ENCODE peak calls at places on chromosome 18, in four cellular contexts. One of them, this sample, is unnamed.

GRCh38 chr18:53843113-53843512 is 381.4 kb downstream of the MBD2 start:
- DNase-seq in right cardiac atrium: no peak
- DNase-seq in ovary: no peak
- DNase-seq in neural progenitor cell: no peak
- DNase-seq in this sample: no peak

GRCh38 chr18:66377291-66377690 is 226.6 kb downstream of the CDH19 start:
- DNase-seq in right cardiac atrium: no peak
- DNase-seq in ovary: no peak
- DNase-seq in neural progenitor cell: no peak
- DNase-seq in this sample: no peak

GRCh38 chr18:63071566-63072175 is 247.9 kb downstream of the BCL2 start:
- DNase-seq in right cardiac atrium: no peak
- DNase-seq in ovary: no peak
- DNase-seq in neural progenitor cell: no peak
- DNase-seq in this sample: no peak

GRCh38 chr18:51463483-51464136 is 266.1 kb upstream of the MEX3C start:
- DNase-seq in right cardiac atrium: no peak
- DNase-seq in ovary: no peak
- DNase-seq in neural progenitor cell: no peak
- DNase-seq in this sample: no peak

GRCh38 chr18:67651438-67651837 is 134.9 kb upstream of the DSEL start:
- DNase-seq in right cardiac atrium: peak; percentile 37
- DNase-seq in ovary: no peak
- DNase-seq in neural progenitor cell: no peak
- DNase-seq in this sample: no peak

GRCh38 chr18:21656402-21656801 is 44.3 kb downstream of the SNRPD1 start:
- DNase-seq in right cardiac atrium: no peak
- DNase-seq in ovary: no peak
- DNase-seq in neural progenitor cell: no peak
- DNase-seq in this sample: no peak

GRCh38 chr18:79681484-79682387 is 2.1 kb downstream of the CTDP1 start:
- DNase-seq in right cardiac atrium: no peak
- DNase-seq in ovary: no peak
- DNase-seq in neural progenitor cell: no peak
- DNase-seq in this sample: no peak

GRCh38 chr18:37705016-37705415 is 139.4 kb upstream of the CELF4 start:
- DNase-seq in right cardiac atrium: no peak
- DNase-seq in ovary: no peak
- DNase-seq in neural progenitor cell: peak; percentile 32
- DNase-seq in this sample: no peak

GRCh38 chr18:56377161-56377560 is 261.2 kb downstream of the TXNL1 start:
- DNase-seq in right cardiac atrium: no peak
- DNase-seq in ovary: no peak
- DNase-seq in neural progenitor cell: no peak
- DNase-seq in this sample: no peak

GRCh38 chr18:56107821-56108485 is 520.0 kb upstream of the TCF4 start:
- DNase-seq in right cardiac atrium: no peak
- DNase-seq in ovary: no peak
- DNase-seq in neural progenitor cell: no peak
- DNase-seq in this sample: no peak

DNA sequence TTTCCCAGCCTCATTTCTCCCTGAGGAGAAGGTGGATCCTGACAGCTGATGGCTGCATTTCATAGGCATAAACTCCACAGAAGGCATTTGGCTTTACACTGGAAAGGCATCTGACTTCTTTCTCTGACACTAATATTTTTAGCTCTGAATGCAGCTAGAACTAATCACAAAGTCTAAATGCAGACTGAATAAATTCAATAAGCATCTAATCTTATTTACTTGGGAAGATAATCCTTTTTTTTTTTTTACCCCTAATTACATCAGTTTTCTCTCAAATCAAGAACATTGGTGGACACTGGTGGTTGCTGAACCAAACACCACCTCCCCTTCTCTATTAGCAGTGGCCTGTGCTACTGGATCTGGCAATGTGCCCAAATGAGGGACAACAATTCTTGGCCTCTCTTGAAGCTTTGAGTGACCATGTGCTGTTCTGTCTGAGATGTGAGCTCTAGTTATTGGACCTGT is 50.9 kb upstream of the CD226 start:
- DNase-seq in right cardiac atrium: no peak
- DNase-seq in ovary: no peak
- DNase-seq in neural progenitor cell: no peak
- DNase-seq in this sample: no peak
- H3K4me1 ChIP-seq in right cardiac atrium: peaks cover 2% of the 10 kb centered on the region
- H3K4me1 ChIP-seq in ovary: no peaks in the 10 kb centered on the region
- H3K4me1 ChIP-seq in neural progenitor cell: no peaks in the 10 kb centered on the region
- H3K4me1 ChIP-seq in this sample: no peaks in the 10 kb centered on the region

GRCh38 chr18:2986150-2986865 is 26.6 kb downstream of the LPIN2 start:
- DNase-seq in right cardiac atrium: no peak
- DNase-seq in ovary: no peak
- DNase-seq in neural progenitor cell: no peak
- DNase-seq in this sample: no peak
- H3K27ac ChIP-seq in right cardiac atrium: no peak overlapping the region
- H3K27ac ChIP-seq in ovary: no peak overlapping the region
- H3K27ac ChIP-seq in neural progenitor cell: no peak overlapping the region
- H3K27ac ChIP-seq in this sample: no peak overlapping the region

DNA sequence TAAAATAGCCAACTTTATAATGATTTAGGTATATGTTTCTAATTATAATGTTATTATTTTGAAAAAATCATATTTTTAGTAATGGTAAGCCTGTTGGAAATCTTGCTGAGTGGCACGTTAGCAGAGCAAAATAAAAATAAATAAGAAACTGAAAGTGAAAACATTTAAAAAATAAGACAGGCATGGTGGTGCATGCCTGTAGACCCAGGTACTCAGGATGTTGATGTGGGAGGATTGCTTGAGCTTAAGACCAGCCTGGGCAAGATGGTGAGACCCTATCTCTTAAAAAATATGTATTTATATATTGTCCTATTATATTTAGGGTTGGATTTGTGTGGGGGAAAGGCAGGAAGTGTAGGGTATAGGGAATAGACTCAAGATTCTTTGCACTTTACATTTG is 15.8 kb upstream of the ANKRD12 start:
- DNase-seq in right cardiac atrium: no peak
- DNase-seq in ovary: no peak
- DNase-seq in neural progenitor cell: no peak
- DNase-seq in this sample: no peak
- H3K4me1 ChIP-seq in right cardiac atrium: no peaks in the 10 kb centered on the region
- H3K4me1 ChIP-seq in ovary: peaks cover 5% of the 10 kb centered on the region
- H3K4me1 ChIP-seq in neural progenitor cell: no peaks in the 10 kb centered on the region
- H3K4me1 ChIP-seq in this sample: peaks cover 71% of the 10 kb centered on the region

DNA sequence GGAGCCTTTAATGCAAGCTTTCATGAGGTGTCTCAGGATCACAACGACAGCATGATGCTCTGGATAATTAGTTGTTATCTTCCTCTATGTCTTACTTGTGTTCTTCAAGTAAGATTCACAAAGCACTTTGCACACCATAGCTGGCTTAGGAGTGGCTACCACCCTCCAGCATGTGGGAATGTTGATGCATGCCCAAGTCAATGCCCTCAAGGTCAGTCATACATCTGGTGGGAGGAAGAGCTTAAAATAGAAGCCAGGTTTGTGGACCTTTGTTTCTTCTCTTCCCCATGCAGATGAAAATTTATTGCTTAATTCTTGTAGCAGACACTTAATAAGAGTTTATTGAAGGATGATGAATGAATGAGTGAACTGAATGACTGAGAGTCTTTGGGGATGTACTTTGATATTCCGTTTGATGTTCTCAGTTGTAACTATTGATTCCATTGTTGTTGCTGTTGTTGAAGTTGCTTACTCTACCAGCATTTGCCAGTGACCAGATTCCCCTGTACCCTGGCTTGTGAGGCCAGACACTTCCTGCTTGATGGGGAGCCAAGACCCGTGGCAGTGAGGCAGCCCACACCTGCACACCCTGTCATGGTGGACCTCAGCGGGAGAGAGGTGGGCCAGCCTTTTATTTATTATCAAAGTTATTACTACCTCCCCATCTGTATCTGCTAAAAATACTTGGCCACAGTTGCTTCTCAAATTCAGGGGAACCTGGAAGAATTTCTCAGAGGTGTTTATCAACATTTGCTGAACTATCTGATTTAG is 137.8 kb downstream of the LAMA3 start:
- DNase-seq in right cardiac atrium: no peak
- DNase-seq in ovary: no peak
- DNase-seq in neural progenitor cell: no peak
- DNase-seq in this sample: no peak
- H3K27ac ChIP-seq in right cardiac atrium: peak overlapping the region; percentile 25
- H3K27ac ChIP-seq in ovary: no peak overlapping the region
- H3K27ac ChIP-seq in neural progenitor cell: no peak overlapping the region
- H3K27ac ChIP-seq in this sample: peak overlapping the region; percentile 39

DNA sequence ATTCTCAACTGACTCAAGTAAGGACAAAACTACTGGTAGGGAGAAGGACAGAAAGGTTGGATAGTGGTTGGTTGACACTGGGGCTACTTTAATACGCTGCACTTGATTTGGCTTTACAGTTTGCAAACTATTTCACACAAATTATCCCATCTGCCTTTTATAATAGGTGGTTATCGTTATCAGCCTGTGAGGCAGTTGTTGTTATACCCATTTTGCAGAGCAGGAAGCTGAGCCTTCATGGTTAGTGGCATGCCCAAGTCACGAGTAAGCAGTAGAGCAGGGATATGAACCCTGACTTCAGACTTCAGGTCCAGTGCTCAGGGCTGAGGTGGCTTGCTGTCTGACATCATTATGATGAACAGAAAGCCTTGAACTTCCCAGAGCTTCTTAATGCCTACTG is 5.3 kb downstream of the CTIF start:
- DNase-seq in right cardiac atrium: no peak
- DNase-seq in ovary: no peak
- DNase-seq in neural progenitor cell: no peak
- DNase-seq in this sample: no peak
- H3K4me1 ChIP-seq in right cardiac atrium: peaks cover 37% of the 10 kb centered on the region
- H3K4me1 ChIP-seq in ovary: peaks cover 34% of the 10 kb centered on the region
- H3K4me1 ChIP-seq in neural progenitor cell: peaks cover 38% of the 10 kb centered on the region
- H3K4me1 ChIP-seq in this sample: peaks cover 75% of the 10 kb centered on the region

GRCh38 chr18:58288922-58289797 is 245.1 kb downstream of the NEDD4L start:
- DNase-seq in right cardiac atrium: no peak
- DNase-seq in ovary: no peak
- DNase-seq in neural progenitor cell: peak; percentile 18
- DNase-seq in this sample: no peak

GRCh38 chr18:58286793-58287625 is 243.0 kb downstream of the NEDD4L start:
- DNase-seq in right cardiac atrium: no peak
- DNase-seq in ovary: no peak
- DNase-seq in neural progenitor cell: no peak
- DNase-seq in this sample: no peak

GRCh38 chr18:58285731-58286130 is 241.7 kb downstream of the NEDD4L start:
- DNase-seq in right cardiac atrium: no peak
- DNase-seq in ovary: no peak
- DNase-seq in neural progenitor cell: no peak
- DNase-seq in this sample: no peak

GRCh38 chr18:58287626-58288289 is 243.7 kb downstream of the NEDD4L start:
- DNase-seq in right cardiac atrium: no peak
- DNase-seq in ovary: no peak
- DNase-seq in neural progenitor cell: peak; percentile 17
- DNase-seq in this sample: no peak

DNA sequence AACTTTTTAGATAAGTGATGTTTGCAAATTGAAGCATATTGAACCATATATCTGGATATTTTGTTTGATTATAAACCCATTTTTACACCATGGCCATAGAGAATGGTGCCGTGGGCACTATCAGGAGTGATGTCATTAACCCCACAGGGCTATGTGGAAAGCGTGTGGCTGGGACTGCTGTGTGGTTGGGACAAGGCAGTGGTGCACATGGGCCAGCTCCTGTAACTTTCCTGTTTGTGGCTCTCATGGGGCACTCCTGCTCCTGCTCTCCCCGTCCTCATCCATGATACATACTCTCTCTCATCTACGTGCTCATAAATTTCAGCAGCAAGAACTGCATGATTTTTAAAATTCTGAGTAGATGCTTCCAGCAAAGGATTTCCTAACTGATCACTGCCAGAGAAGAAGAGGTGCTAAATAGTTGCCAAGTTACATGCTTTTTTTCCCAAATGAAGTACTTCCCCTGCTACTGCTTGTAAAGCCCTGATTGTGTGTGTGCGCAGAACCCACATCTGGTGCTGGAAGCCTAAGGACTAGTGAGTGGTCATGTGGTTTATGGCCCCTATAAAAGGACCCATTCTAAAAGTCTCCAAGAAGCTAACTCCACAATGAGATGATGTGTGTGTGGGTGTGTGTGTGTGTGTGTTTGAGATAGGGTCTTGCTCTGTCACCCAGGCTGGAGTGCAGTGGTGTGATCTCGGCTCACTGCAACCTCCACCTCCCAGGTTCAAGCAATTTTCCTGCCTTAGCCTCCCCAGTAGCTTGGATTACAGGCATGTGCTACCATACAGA is 240.9 kb downstream of the NEDD4L start:
- DNase-seq in right cardiac atrium: no peak
- DNase-seq in ovary: no peak
- DNase-seq in neural progenitor cell: no peak
- DNase-seq in this sample: no peak
- H3K27ac ChIP-seq in right cardiac atrium: no peak overlapping the region
- H3K27ac ChIP-seq in ovary: no peak overlapping the region
- H3K27ac ChIP-seq in neural progenitor cell: no peak overlapping the region
- H3K27ac ChIP-seq in this sample: no peak overlapping the region

DNA sequence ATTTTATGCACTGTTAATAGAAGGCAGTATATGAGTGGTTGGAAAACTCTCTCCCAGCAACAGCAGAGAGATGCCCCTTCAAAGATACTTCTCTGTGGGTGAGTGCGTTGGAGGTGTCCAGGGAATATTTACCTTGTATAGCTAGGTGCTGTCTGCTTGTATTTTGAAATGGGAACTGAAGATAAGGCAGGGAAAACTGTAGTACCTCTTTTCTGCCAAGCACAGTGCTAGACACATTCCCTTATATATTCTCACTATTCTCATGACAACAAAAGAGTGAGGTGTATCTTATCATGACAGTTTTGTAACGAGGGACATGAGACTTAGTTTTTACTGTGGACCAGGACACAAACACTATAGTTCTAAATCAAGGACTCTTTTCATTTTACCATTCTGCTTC is 2.1 kb downstream of the TTC39C start:
- DNase-seq in right cardiac atrium: no peak
- DNase-seq in ovary: no peak
- DNase-seq in neural progenitor cell: no peak
- DNase-seq in this sample: no peak
- H3K4me1 ChIP-seq in right cardiac atrium: no peaks in the 10 kb centered on the region
- H3K4me1 ChIP-seq in ovary: peaks cover 4% of the 10 kb centered on the region
- H3K4me1 ChIP-seq in neural progenitor cell: peaks cover 7% of the 10 kb centered on the region
- H3K4me1 ChIP-seq in this sample: peaks cover 5% of the 10 kb centered on the region

This sample was measured in psoas muscle.